ENCODE peak calls at places on chromosomes 4 and X, in seven cellular contexts. Y, Z, R, C, O, L and F are unnamed samples.

GRCh38 chr4:72779256-72779655 is 210.2 kb upstream of the ADAMTS3 start:
- DNase-seq in Y (no peak), Z (peak), R (no peak), C (no peak), O (no peak), L (peak), F (no peak)

GRCh38 chr4:170591076-170591475 is 501.3 kb upstream of the AADAT start:
- DNase-seq in Y (no peak), Z (peak), R (no peak), C (no peak), O (no peak), L (no peak), F (no peak)

GRCh38 chrX:149462849-149463248 is 42.3 kb downstream of the IDS start:
- DNase-seq in Y (no peak), Z (peak), R (no peak), C (no peak), O (no peak), L (no peak), F (no peak)

GRCh38 chrX:9166566-9166909 is 132.6 kb upstream of the FAM9B start:
- DNase-seq in Y (no peak), Z (no peak), R (no peak), C (no peak), O (no peak), L (no peak), F (no peak)

GRCh38 chr4:88138561-88138960 is 19.9 kb downstream of the ABCG2 start:
- DNase-seq in Y (no peak), Z (peak), R (no peak), C (no peak), O (no peak), L (peak), F (no peak)

GRCh38 chr4:38860788-38861424 is 4.3 kb upstream of the TLR6 start:
- DNase-seq in Y (no peak), Z (peak), R (peak), C (no peak), O (peak), L (peak), F (peak)

GRCh38 chrX:85503258-85504158 is 124.0 kb upstream of the POF1B start:
- DNase-seq in Y (no peak), Z (no peak), R (no peak), C (no peak), O (no peak), L (peak), F (no peak)

GRCh38 chr4:57993934-57994333 is 883.7 kb upstream of the IGFBP7 start:
- DNase-seq in Y (no peak), Z (no peak), R (no peak), C (no peak), O (no peak), L (no peak), F (no peak)

GRCh38 chrX:47579537-47579936 is 2.7 kb upstream of the TIMP1 start:
- DNase-seq in Y (no peak), Z (peak), R (no peak), C (no peak), O (no peak), L (peak), F (no peak)

GRCh38 chrX:39907964-39908616 is 189.7 kb downstream of the BCOR start:
- DNase-seq in Y (peak), Z (peak), R (peak), C (no peak), O (no peak), L (peak), F (no peak)

GRCh38 chr4:54937501-54937900 is 187.9 kb downstream of the KDR start:
- DNase-seq in Y (no peak), Z (no peak), R (no peak), C (no peak), O (no peak), L (peak), F (no peak)
- TF ChIP-seq CTCF in Y (no peak), Z (no peak), R (no peak), C (no peak), O (no peak), L (no peak), F (no peak)

DNA sequence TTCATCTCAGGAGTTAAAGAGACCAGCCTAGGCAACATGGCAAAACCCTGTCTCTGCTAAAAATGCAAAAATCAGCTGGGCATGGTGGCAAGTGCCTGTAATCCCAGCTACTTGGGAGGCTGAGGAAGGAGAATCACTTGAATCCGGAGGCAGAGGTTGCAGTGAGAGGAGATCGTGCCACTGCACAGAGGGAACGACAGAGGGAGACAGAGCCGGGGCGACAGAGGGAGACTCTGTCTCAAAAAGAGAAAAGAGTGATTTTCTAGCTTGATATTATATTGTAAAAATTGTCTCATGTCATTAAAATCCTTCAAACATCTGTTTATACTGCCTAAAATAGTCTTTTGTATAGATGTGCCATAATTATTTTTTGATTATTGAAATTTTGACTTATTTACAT is 225.4 kb upstream of the AGA start:
- DNase-seq in Y (no peak), Z (peak), R (no peak), C (no peak), O (no peak), L (peak), F (no peak)
- TF ChIP-seq CTCF in Y (peak), Z (peak), R (no peak), C (no peak), O (peak), L (peak), F (no peak)

DNA sequence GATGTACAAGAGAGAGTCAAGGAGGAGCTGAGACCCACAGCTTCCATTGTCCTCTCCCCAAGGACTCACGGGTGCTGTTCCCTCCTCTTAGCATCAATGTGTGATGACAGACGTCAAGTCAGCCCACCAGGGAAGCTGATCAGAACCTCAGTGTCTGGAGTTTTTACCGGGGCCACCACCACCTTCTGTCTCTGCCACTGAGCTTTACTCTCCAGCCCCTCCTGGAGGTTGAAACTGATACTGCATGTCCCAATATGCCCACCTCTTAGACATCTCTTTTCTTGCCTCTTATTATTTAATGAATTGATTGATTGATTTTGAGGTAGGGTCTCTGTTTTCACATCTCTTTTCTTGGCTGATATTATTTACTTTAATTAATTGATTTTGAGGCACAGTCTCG is 10.3 kb upstream of the AKAP17A start:
- DNase-seq in Y (no peak), Z (peak), R (peak), C (no peak), O (no peak), L (peak), F (peak)
- TF ChIP-seq CTCF in Y (peak), Z (peak), R (peak), C (peak), O (peak), L (peak), F (peak)

GRCh38 chr4:139617702-139618490 is 47.7 kb upstream of the MGST2 start:
- DNase-seq in Y (no peak), Z (peak), R (no peak), C (no peak), O (no peak), L (no peak), F (no peak)
- TF ChIP-seq CTCF in Y (no peak), Z (peak), R (peak), C (peak), O (peak), L (no peak), F (no peak)

GRCh38 chr4:80594696-80595095 is 259.2 kb downstream of the CFAP299 start:
- DNase-seq in Y (no peak), Z (no peak), R (no peak), C (no peak), O (no peak), L (no peak), F (no peak)

GRCh38 chr4:80587861-80588385 is 252.4 kb downstream of the CFAP299 start:
- DNase-seq in Y (no peak), Z (no peak), R (no peak), C (no peak), O (no peak), L (no peak), F (no peak)

DNA sequence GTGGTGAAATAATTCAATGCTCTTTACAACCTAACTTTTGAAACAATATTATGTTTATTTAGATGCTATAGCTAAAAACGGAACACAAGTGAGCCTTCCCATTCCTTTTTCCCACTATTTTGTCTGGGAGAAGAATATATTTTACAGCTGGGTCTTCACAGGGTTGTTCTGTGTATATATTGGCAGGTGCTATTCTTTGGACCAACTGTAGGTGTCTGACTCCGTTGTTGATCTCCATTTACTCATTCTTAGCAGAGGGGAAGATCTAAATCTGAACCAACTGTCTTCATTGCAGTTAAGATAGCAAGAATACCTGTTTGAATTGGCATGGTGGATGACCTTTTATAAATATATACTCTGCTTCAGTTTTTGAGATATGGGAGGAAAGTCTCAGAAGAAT is 257.4 kb downstream of the CFAP299 start:
- DNase-seq in Y (no peak), Z (no peak), R (no peak), C (no peak), O (no peak), L (peak), F (no peak)
- TF ChIP-seq CTCF in Y (no peak), Z (no peak), R (peak), C (no peak), O (peak), L (no peak), F (no peak)

DNA sequence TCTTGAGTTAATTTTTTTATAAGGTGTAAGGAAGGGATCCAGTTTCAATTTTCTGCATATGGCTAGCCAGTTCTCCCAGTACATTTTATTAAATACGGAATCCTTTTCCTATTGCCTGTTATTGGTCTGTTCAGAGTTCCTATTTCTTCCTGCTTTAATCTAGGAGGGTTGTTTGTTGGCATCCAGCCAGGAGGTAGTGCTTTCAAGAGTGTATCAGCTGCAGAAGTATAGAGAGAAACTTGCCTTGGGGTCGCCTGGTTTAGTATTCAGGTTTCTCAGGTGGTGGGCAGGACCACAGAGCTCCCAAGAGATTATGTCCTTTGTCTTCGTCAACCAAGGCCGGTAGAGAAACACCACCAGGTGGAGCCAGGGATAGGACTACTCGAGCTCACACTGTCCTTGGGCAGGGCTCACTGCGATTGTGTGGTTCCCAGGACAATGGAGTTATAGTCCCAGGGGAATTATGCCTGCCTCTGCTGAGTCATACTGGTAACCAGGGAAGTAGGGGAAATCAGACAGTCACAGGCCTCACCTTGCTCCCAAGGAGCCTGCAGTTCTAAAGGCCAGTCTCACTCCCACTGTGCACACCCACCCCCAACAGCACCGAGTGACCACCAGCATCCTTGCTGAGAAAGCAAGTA is 168.1 kb downstream of the VSIG4 start:
- DNase-seq in Y (no peak), Z (peak), R (no peak), C (no peak), O (no peak), L (peak), F (no peak)
- TF ChIP-seq CTCF in Y (no peak), Z (no peak), R (no peak), C (no peak), O (no peak), L (peak), F (peak)

GRCh38 chr4:152478456-152479237 is 57.2 kb downstream of the FBXW7 start:
- DNase-seq in Y (no peak), Z (peak), R (no peak), C (no peak), O (no peak), L (no peak), F (no peak)

GRCh38 chr4:152480356-152480755 is 55.5 kb downstream of the FBXW7 start:
- DNase-seq in Y (no peak), Z (no peak), R (no peak), C (no peak), O (no peak), L (no peak), F (no peak)

GRCh38 chr4:152479428-152480026 is 56.4 kb downstream of the FBXW7 start:
- DNase-seq in Y (no peak), Z (peak), R (no peak), C (no peak), O (no peak), L (peak), F (no peak)

GRCh38 chr4:152482211-152482610 is 53.7 kb downstream of the FBXW7 start:
- DNase-seq in Y (no peak), Z (peak), R (no peak), C (no peak), O (no peak), L (peak), F (no peak)

DNA sequence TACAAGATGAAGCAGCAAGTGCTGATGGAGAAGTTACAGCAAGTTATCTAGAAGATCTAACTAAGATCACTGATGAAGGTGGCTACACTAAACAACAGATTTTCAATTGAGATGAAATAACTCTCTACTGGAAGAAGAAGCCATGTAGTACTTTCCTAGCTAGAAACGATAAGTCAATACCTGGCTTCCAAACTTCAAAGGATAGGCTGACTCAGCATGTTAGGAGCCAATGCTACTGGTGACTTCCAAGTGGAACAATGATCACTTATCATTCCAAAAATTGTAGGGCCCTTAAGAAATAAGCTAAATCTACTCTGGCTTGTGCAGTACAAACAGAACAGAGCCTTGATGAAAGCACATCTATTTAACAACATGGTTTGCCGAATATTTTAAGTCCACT is 55.0 kb downstream of the FBXW7 start:
- DNase-seq in Y (no peak), Z (no peak), R (no peak), C (no peak), O (no peak), L (no peak), F (no peak)
- TF ChIP-seq CTCF in Y (no peak), Z (no peak), R (no peak), C (no peak), O (no peak), L (no peak), F (no peak)